ENCODE peak calls at places on chromosomes 16 and 17, in five cellular contexts. T is neural progenitor cell, I is GM23248, M is hepatocyte, H is PC-3. K is an unnamed sample.

GRCh38 chr17:43839670-43840101 is 6.7 kb upstream of the MPP3 start:
- DNase-seq in M (no peak), T (no peak), H (peak; percentile 81), I (no peak), K (no peak)

GRCh38 chr16:24504467-24505345 is 34.7 kb upstream of the RBBP6 start:
- DNase-seq in I (peak; percentile 79), H (peak; percentile 72), T (peak; percentile 78), M (peak; percentile 74), K (peak; percentile 70)

GRCh38 chr16:28882476-28883180 is 4.3 kb downstream of the ATP2A1 start:
- DNase-seq in I (no peak), T (no peak), H (no peak), M (no peak), K (no peak)

GRCh38 chr16:11145173-11145820 is 110.7 kb downstream of the SOCS1 start:
- DNase-seq in M (no peak), I (peak; percentile 89), H (no peak), T (no peak), K (no peak)

GRCh38 chr17:81903896-81904599 is 2.0 kb downstream of the NPB start:
- DNase-seq in H (no peak), M (no peak), I (no peak), T (no peak), K (no peak)

GRCh38 chr16:84090212-84090611 is 26.5 kb downstream of the MBTPS1 start:
- DNase-seq in M (no peak), T (no peak), H (no peak), I (no peak), K (no peak)

GRCh38 chr17:2707721-2708584 is 3.6 kb downstream of the CLUH start:
- DNase-seq in T (peak; percentile 72), I (peak; percentile 40), M (peak; percentile 55), H (no peak), K (peak; percentile 34)

GRCh38 chr17:5584971-5585794 is 874 bp upstream of the NLRP1 start:
- DNase-seq in H (peak; percentile 55), T (no peak), M (no peak), I (peak; percentile 93), K (no peak)

GRCh38 chr16:57115504-57116182 is 23.3 kb downstream of the CPNE2 start:
- DNase-seq in M (peak; percentile 37), I (no peak), H (no peak), T (peak; percentile 84), K (no peak)

GRCh38 chr17:29613371-29613837 is 9.3 kb downstream of the CORO6 start:
- DNase-seq in T (peak; percentile 96), M (peak; percentile 90), H (no peak), I (peak; percentile 91), K (peak; percentile 74)

GRCh38 chr16:1674306-1674705 is 3.8 kb upstream of the JPT2 start:
- DNase-seq in I (peak; percentile 19), M (no peak), T (no peak), H (peak; percentile 14), K (no peak)

GRCh38 chr16:19363741-19364140 is 53.9 kb upstream of the TMC5 start:
- DNase-seq in H (no peak), M (no peak), T (no peak), I (no peak), K (no peak)

GRCh38 chr17:19743101-19744100 is 4.7 kb downstream of the ALDH3A1 start:
- DNase-seq in H (no peak), I (no peak), M (no peak), T (no peak), K (no peak)
- H2AFZ ChIP-seq in H (no peak overlapping the region), I (no peak overlapping the region), M (no peak overlapping the region), T (no peak overlapping the region), K (no peak overlapping the region)

GRCh38 chr16:81873843-81874752 is 95.0 kb downstream of the PLCG2 start:
- DNase-seq in I (peak; percentile 68), M (peak; percentile 66), T (peak; percentile 75), H (peak; percentile 58), K (peak; percentile 81)
- TF ChIP-seq EZH2phosphoT487 in I (no peak), M (no peak), T (no peak), H (no peak), K (no peak)

GRCh38 chr17:77323413-77324171 is 182.8 kb downstream of the SEC14L1 start:
- DNase-seq in T (no peak), H (peak; percentile 25), I (peak; percentile 59), M (peak; percentile 68), K (peak; percentile 87)

GRCh38 chr17:77325826-77326581 is 185.2 kb downstream of the SEC14L1 start:
- DNase-seq in M (peak; percentile 9), T (no peak), I (peak; percentile 70), H (no peak), K (peak; percentile 69)

GRCh38 chr17:77322534-77323412 is 182.0 kb downstream of the SEC14L1 start:
- DNase-seq in M (peak; percentile 95), I (peak; percentile 99), T (peak; percentile 23), H (peak; percentile 99), K (peak; percentile 91)

GRCh38 chr17:77325537-77325825 is 184.7 kb downstream of the SEC14L1 start:
- DNase-seq in T (no peak), M (no peak), I (no peak), H (no peak), K (no peak)

DNA sequence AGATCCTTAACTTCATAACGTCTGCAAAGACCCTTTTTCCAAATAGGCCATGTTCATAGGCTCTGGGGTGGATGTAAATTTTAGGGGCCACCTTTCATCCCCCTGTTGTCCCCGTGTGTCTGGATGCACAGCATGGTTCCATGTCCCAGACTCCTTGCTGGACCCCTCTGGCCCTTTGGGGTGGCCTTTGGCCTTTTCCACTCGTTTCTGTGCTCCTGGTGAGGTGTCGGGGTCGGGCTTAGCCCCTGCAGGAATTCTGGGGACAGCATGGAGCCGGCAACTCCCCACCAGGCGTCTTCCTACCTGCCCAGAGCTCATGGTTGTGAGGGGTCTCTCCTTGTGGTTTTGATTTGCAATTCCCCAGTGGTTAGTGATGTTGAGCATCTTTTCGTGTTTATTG is 183.5 kb downstream of the SEC14L1 start:
- DNase-seq in M (no peak), T (no peak), H (no peak), I (no peak), K (peak; percentile 37)
- H3K4me3 ChIP-seq in M (no peak overlapping the region), T (no peak overlapping the region), H (peak overlapping the region; percentile 54), I (peak overlapping the region; percentile 91), K (peak overlapping the region; percentile 68)

GRCh38 chr17:64426584-64426983 is 22.3 kb upstream of the MILR1 start:
- DNase-seq in T (no peak), H (no peak), M (no peak), I (no peak), K (no peak)
- H2AFZ ChIP-seq in T (no peak overlapping the region), H (no peak overlapping the region), M (no peak overlapping the region), I (no peak overlapping the region), K (no peak overlapping the region)

DNA sequence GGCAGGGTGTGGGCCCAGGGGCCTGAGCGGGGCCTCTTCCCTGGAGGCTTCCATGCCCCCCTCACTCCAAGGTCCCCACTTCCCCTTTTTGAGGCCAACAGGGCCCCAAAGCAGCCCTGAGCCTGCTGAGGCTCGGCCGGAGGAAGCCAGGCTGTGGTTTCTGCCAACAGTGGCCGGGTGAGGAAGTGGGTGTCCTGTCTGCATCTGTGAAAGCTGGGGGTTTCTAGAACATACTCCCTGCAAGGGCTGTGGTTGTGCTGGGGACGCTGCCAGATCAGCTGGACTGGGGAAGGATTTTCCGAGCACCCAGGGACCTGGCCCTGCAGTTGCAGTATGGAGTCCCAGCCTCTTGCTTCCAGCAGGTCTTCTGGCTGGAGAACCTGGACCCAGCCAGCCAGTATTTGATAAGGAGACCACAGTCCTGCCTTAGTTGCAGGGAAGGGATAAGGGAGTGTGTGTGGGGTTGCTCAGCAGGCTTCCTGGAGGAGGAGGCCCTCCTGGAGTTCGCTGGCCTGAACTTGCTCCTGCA is 15.7 kb downstream of the ADCY7 start:
- DNase-seq in T (no peak), I (no peak), H (no peak), M (no peak), K (peak; percentile 93)
- TF ChIP-seq EZH2phosphoT487 in T (no peak), I (no peak), H (no peak), M (no peak), K (no peak)

DNA sequence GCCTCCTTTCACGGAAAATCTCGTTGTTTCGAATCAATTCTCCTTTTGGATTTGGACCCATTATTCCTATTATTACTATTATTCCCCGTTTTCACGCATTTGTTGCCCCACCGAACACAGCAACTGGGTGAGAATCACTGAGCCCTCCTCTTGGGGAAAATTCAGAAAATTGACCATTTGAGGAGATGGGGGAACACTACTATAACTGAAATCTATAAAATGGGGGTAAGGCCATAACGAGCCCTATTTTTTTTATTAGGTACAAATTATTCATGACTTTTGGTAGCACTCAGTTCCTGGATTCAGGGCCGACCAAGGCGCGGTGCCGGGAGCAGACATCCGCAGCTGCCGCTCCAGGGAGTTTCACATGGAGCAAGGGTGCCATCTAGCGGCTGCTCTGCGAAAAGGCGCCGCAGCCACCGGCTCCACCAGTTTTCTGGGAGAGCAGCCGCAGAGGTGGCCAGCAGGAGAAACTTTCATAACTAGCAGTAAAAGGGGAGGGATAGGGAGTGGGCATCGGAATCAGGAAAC is 3.3 kb upstream of the HOXB8 start:
- DNase-seq in I (peak; percentile 92), T (peak; percentile 93), M (peak; percentile 94), H (peak; percentile 97), K (peak; percentile 76)
- H3K4me3 ChIP-seq in I (peak overlapping the region; percentile 21), T (no peak overlapping the region), M (no peak overlapping the region), H (peak overlapping the region; percentile 80), K (no peak overlapping the region)

K was measured in OCI-LY7.